ENCODE peak calls at places on chromosomes 12 and 14, in seven cellular contexts. One of them, this sample, is unnamed.

GRCh38 chr12:92673756-92674155 is 29.0 kb upstream of the PLEKHG7 start:
- DNase-seq in SK-N-SH: no peak
- DNase-seq in IMR-90: no peak
- DNase-seq in H1: no peak
- DNase-seq in A549: no peak
- DNase-seq in HepG2: no peak
- DNase-seq in K562: no peak
- DNase-seq in this sample: no peak

GRCh38 chr12:14126692-14127091 is 145.3 kb upstream of the GRIN2B start:
- DNase-seq in IMR-90: no peak
- DNase-seq in A549: no peak
- DNase-seq in H1: no peak
- DNase-seq in SK-N-SH: no peak
- DNase-seq in HepG2: no peak
- DNase-seq in K562: no peak
- DNase-seq in this sample: no peak

GRCh38 chr14:103539056-103539825 is 10.2 kb downstream of the TRMT61A start:
- DNase-seq in IMR-90: no peak
- DNase-seq in SK-N-SH: no peak
- DNase-seq in K562: peak; percentile 30
- DNase-seq in H1: no peak
- DNase-seq in HepG2: no peak
- DNase-seq in A549: no peak
- DNase-seq in this sample: no peak

GRCh38 chr14:63438065-63438757 is 105.0 kb downstream of the PPP2R5E start:
- DNase-seq in H1: no peak
- DNase-seq in K562: peak; percentile 14
- DNase-seq in A549: peak; percentile 26
- DNase-seq in SK-N-SH: peak; percentile 71
- DNase-seq in IMR-90: peak; percentile 92
- DNase-seq in HepG2: peak; percentile 9
- DNase-seq in this sample: no peak

GRCh38 chr12:48419409-48419935 is 52.9 kb upstream of the ANP32D start:
- DNase-seq in IMR-90: no peak
- DNase-seq in K562: no peak
- DNase-seq in HepG2: no peak
- DNase-seq in A549: no peak
- DNase-seq in SK-N-SH: no peak
- DNase-seq in H1: no peak
- DNase-seq in this sample: no peak

GRCh38 chr12:232731-233614 is 19.0 kb upstream of the SLC6A12 start:
- DNase-seq in IMR-90: no peak
- DNase-seq in HepG2: no peak
- DNase-seq in H1: no peak
- DNase-seq in SK-N-SH: no peak
- DNase-seq in K562: no peak
- DNase-seq in A549: no peak
- DNase-seq in this sample: no peak

GRCh38 chr12:623865-624372 is 39.3 kb downstream of the NINJ2 start:
- DNase-seq in A549: no peak
- DNase-seq in IMR-90: no peak
- DNase-seq in K562: no peak
- DNase-seq in HepG2: no peak
- DNase-seq in H1: no peak
- DNase-seq in SK-N-SH: no peak
- DNase-seq in this sample: no peak

GRCh38 chr12:27424631-27425230 is 21.8 kb upstream of the SMCO2 start:
- DNase-seq in SK-N-SH: peak; percentile 19
- DNase-seq in HepG2: peak; percentile 45
- DNase-seq in IMR-90: peak; percentile 58
- DNase-seq in K562: no peak
- DNase-seq in A549: peak; percentile 37
- DNase-seq in H1: no peak
- DNase-seq in this sample: no peak

GRCh38 chr12:110141389-110141788 is 17.2 kb downstream of the IFT81 start:
- DNase-seq in IMR-90: peak; percentile 65
- DNase-seq in HepG2: no peak
- DNase-seq in SK-N-SH: no peak
- DNase-seq in K562: no peak
- DNase-seq in A549: no peak
- DNase-seq in H1: no peak
- DNase-seq in this sample: no peak

GRCh38 chr14:95525999-95526398 is 8.9 kb upstream of the GLRX5 start:
- DNase-seq in A549: no peak
- DNase-seq in H1: no peak
- DNase-seq in SK-N-SH: no peak
- DNase-seq in K562: no peak
- DNase-seq in HepG2: no peak
- DNase-seq in IMR-90: no peak
- DNase-seq in this sample: no peak

GRCh38 chr12:85058339-85058738 is 22.2 kb downstream of the LRRIQ1 start:
- DNase-seq in IMR-90: no peak
- DNase-seq in A549: no peak
- DNase-seq in SK-N-SH: no peak
- DNase-seq in H1: no peak
- DNase-seq in K562: no peak
- DNase-seq in HepG2: no peak
- DNase-seq in this sample: no peak

GRCh38 chr12:85059594-85059993 is 23.4 kb downstream of the LRRIQ1 start:
- DNase-seq in IMR-90: no peak
- DNase-seq in K562: no peak
- DNase-seq in HepG2: no peak
- DNase-seq in SK-N-SH: no peak
- DNase-seq in A549: no peak
- DNase-seq in H1: no peak
- DNase-seq in this sample: no peak

GRCh38 chr12:85057370-85057963 is 21.3 kb downstream of the LRRIQ1 start:
- DNase-seq in K562: peak; percentile 10
- DNase-seq in IMR-90: peak; percentile 41
- DNase-seq in HepG2: peak; percentile 30
- DNase-seq in H1: no peak
- DNase-seq in SK-N-SH: peak; percentile 33
- DNase-seq in A549: peak; percentile 5
- DNase-seq in this sample: peak; percentile 49
- TF ChIP-seq USF2 in K562: no peak
- TF ChIP-seq USF2 in IMR-90: no peak
- TF ChIP-seq USF2 in HepG2: no peak
- TF ChIP-seq USF2 in H1: no peak
- TF ChIP-seq USF2 in SK-N-SH: no peak
- TF ChIP-seq USF2 in A549: no peak
- TF ChIP-seq USF2 in this sample: no peak

DNA sequence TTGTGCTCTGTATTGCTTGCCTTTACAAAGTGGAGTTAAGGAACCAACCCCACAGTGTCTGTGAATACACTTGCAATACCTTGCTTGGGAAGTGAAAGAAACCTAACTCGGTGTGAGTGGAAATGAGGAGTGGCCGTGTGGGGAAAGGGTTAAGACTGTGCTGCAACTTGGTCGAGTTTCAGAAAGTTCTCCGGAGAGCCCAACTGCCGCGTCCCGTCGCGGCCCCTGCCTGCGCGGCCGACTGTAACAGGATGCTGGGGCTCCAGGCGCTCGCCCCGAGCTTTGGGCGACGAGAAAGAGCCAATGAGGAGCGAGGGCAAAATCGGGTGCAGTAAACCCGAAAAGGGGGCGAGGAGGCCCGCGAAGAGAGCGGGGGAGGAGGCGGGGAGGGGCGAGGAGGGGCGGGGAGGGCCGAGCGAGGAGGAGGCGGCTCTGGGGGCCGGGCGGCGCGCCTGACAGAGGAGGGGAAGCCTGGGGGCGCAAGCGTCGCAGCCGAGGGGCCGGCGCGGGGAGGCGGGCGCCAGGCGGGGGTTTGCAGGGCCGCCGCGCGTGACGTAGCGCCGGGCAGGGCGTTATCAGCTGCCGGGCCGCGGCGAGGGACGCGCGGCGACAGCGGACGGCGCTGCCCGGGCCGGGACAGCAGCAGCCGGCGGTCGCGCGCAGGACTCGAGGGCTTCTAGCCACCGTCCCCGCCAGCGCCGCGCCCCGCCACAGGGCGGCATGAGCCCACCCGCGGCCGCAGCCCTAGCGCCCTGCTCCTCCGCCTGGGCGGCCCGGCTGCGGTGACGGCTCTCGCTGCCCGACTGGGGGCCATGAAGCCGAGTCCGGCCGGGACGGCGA is at the start of gene DACT1:
- DNase-seq in H1: no peak
- DNase-seq in SK-N-SH: peak; percentile 82
- DNase-seq in IMR-90: peak; percentile 79
- DNase-seq in K562: peak; percentile 64
- DNase-seq in HepG2: no peak
- DNase-seq in A549: peak; percentile 16
- DNase-seq in this sample: peak; percentile 76
- TF ChIP-seq USF2 in H1: no peak
- TF ChIP-seq USF2 in SK-N-SH: no peak
- TF ChIP-seq USF2 in IMR-90: no peak
- TF ChIP-seq USF2 in K562: no peak
- TF ChIP-seq USF2 in HepG2: no peak
- TF ChIP-seq USF2 in A549: no peak
- TF ChIP-seq USF2 in this sample: no peak

GRCh38 chr14:48398675-48399282 is 723.4 kb upstream of the MDGA2 start:
- DNase-seq in IMR-90: peak; percentile 47
- DNase-seq in HepG2: peak; percentile 16
- DNase-seq in SK-N-SH: peak; percentile 16
- DNase-seq in K562: peak; percentile 6
- DNase-seq in H1: no peak
- DNase-seq in A549: peak; percentile 3
- DNase-seq in this sample: no peak
- TF ChIP-seq USF2 in IMR-90: no peak
- TF ChIP-seq USF2 in HepG2: no peak
- TF ChIP-seq USF2 in SK-N-SH: no peak
- TF ChIP-seq USF2 in K562: no peak
- TF ChIP-seq USF2 in H1: no peak
- TF ChIP-seq USF2 in A549: no peak
- TF ChIP-seq USF2 in this sample: no peak

GRCh38 chr14:53278602-53279506 is 125.7 kb upstream of the DDHD1 start:
- DNase-seq in K562: no peak
- DNase-seq in H1: no peak
- DNase-seq in HepG2: peak; percentile 62
- DNase-seq in A549: no peak
- DNase-seq in SK-N-SH: no peak
- DNase-seq in IMR-90: peak; percentile 89
- DNase-seq in this sample: no peak
- TF ChIP-seq USF2 in K562: no peak
- TF ChIP-seq USF2 in H1: no peak
- TF ChIP-seq USF2 in HepG2: no peak
- TF ChIP-seq USF2 in A549: no peak
- TF ChIP-seq USF2 in SK-N-SH: no peak
- TF ChIP-seq USF2 in IMR-90: no peak
- TF ChIP-seq USF2 in this sample: no peak

GRCh38 chr14:54261283-54261682 is 135.5 kb upstream of the CDKN3 start:
- DNase-seq in H1: no peak
- DNase-seq in HepG2: no peak
- DNase-seq in SK-N-SH: no peak
- DNase-seq in IMR-90: no peak
- DNase-seq in K562: no peak
- DNase-seq in A549: no peak
- DNase-seq in this sample: no peak

GRCh38 chr14:54256156-54256555 is 140.7 kb upstream of the CDKN3 start:
- DNase-seq in IMR-90: no peak
- DNase-seq in K562: no peak
- DNase-seq in HepG2: no peak
- DNase-seq in H1: no peak
- DNase-seq in A549: no peak
- DNase-seq in SK-N-SH: no peak
- DNase-seq in this sample: no peak

GRCh38 chr14:54259821-54260220 is 137.0 kb upstream of the CDKN3 start:
- DNase-seq in SK-N-SH: no peak
- DNase-seq in H1: no peak
- DNase-seq in A549: no peak
- DNase-seq in HepG2: no peak
- DNase-seq in K562: no peak
- DNase-seq in IMR-90: no peak
- DNase-seq in this sample: no peak

GRCh38 chr14:54258382-54258781 is 138.4 kb upstream of the CDKN3 start:
- DNase-seq in HepG2: peak; percentile 46
- DNase-seq in IMR-90: no peak
- DNase-seq in H1: no peak
- DNase-seq in SK-N-SH: no peak
- DNase-seq in A549: no peak
- DNase-seq in K562: no peak
- DNase-seq in this sample: no peak

DNA sequence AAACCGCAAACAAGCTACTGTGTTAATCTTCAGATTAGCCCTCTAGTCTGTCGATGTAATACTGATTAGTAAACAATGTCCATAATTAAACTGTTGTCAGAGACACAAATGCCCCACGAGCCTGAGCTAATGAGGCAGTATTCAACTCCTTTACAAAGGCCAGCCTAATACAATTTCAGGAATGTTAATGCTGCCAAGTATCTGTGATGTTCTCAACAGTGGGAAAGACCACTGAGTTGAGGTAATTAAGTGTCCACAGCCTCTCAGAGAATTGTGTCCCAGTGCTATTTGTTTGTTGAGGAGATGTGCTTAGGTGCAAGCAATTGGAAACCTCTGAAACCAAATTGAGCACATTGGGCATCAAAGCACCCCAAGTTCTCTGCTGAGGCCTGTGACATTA is 139.4 kb upstream of the CDKN3 start:
- DNase-seq in IMR-90: no peak
- DNase-seq in A549: no peak
- DNase-seq in SK-N-SH: no peak
- DNase-seq in H1: no peak
- DNase-seq in K562: no peak
- DNase-seq in HepG2: no peak
- DNase-seq in this sample: no peak
- TF ChIP-seq USF2 in IMR-90: no peak
- TF ChIP-seq USF2 in A549: no peak
- TF ChIP-seq USF2 in SK-N-SH: no peak
- TF ChIP-seq USF2 in H1: no peak
- TF ChIP-seq USF2 in K562: no peak
- TF ChIP-seq USF2 in HepG2: no peak
- TF ChIP-seq USF2 in this sample: no peak

GRCh38 chr12:112121780-112122565 is 3.4 kb upstream of the TRAFD1 start:
- DNase-seq in HepG2: no peak
- DNase-seq in A549: peak; percentile 35
- DNase-seq in H1: no peak
- DNase-seq in K562: no peak
- DNase-seq in SK-N-SH: no peak
- DNase-seq in IMR-90: peak; percentile 88
- DNase-seq in this sample: no peak

GRCh38 chr12:112126000-112126431 is 656 bp downstream of the TRAFD1 start:
- DNase-seq in HepG2: no peak
- DNase-seq in K562: no peak
- DNase-seq in H1: no peak
- DNase-seq in SK-N-SH: peak; percentile 36
- DNase-seq in IMR-90: no peak
- DNase-seq in A549: no peak
- DNase-seq in this sample: no peak

GRCh38 chr12:112124918-112125249 is 476 bp upstream of the TRAFD1 start:
- DNase-seq in HepG2: no peak
- DNase-seq in H1: no peak
- DNase-seq in IMR-90: no peak
- DNase-seq in SK-N-SH: no peak
- DNase-seq in K562: no peak
- DNase-seq in A549: no peak
- DNase-seq in this sample: no peak

GRCh38 chr12:112125250-112125999 is at the start of gene TRAFD1:
- DNase-seq in K562: peak; percentile 100
- DNase-seq in HepG2: peak; percentile 94
- DNase-seq in H1: peak; percentile 88
- DNase-seq in A549: peak; percentile 99
- DNase-seq in IMR-90: peak; percentile 96
- DNase-seq in SK-N-SH: peak; percentile 99
- DNase-seq in this sample: peak; percentile 99

GRCh38 chr12:112122823-112123690 is 2.3 kb upstream of the TRAFD1 start:
- DNase-seq in H1: no peak
- DNase-seq in HepG2: peak; percentile 72
- DNase-seq in A549: no peak
- DNase-seq in IMR-90: peak; percentile 98
- DNase-seq in K562: no peak
- DNase-seq in SK-N-SH: no peak
- DNase-seq in this sample: no peak
- TF ChIP-seq USF2 in H1: no peak
- TF ChIP-seq USF2 in HepG2: no peak
- TF ChIP-seq USF2 in A549: no peak
- TF ChIP-seq USF2 in IMR-90: no peak
- TF ChIP-seq USF2 in K562: no peak
- TF ChIP-seq USF2 in SK-N-SH: no peak
- TF ChIP-seq USF2 in this sample: no peak